ENCODE peak calls at places on chromosomes 5 and 9, in six cellular contexts. J, A, Z, H, T and O are unnamed samples.

GRCh38 chr5:132674671-132675506 is 1.1 kb downstream of the IL4 start:
- DNase-seq in Z (peak; percentile 90), A (no peak), H (no peak), J (no peak), T (no peak), O (peak; percentile 96)

GRCh38 chr5:62284946-62285891 is 20.8 kb upstream of the KIF2A start:
- DNase-seq in J (no peak), H (no peak), A (no peak), Z (no peak), T (no peak), O (no peak)

GRCh38 chr9:22214021-22214420 is 204.9 kb upstream of the CDKN2B start:
- DNase-seq in H (no peak), Z (no peak), J (no peak), A (no peak), T (no peak), O (no peak)

GRCh38 chr9:137390553-137391410 is 32.2 kb downstream of the EXD3 start:
- DNase-seq in Z (no peak), A (no peak), J (no peak), T (no peak), H (no peak), O (no peak)

GRCh38 chr5:16467363-16468219 is 2.0 kb upstream of the ZNF622 start:
- DNase-seq in A (no peak), J (no peak), Z (peak; percentile 50), H (no peak), T (no peak), O (peak; percentile 27)

GRCh38 chr5:119078071-119078846 is 7.4 kb downstream of the DMXL1 start:
- DNase-seq in A (no peak), J (no peak), H (no peak), T (no peak), Z (no peak), O (no peak)

GRCh38 chr9:137034709-137035506 is 3.0 kb upstream of the FUT7 start:
- DNase-seq in A (peak; percentile 72), T (peak; percentile 84), Z (peak; percentile 90), J (peak; percentile 83), H (peak; percentile 85), O (peak; percentile 92)

GRCh38 chr5:161414896-161415295 is 131.6 kb downstream of the GABRB2 start:
- DNase-seq in T (no peak), Z (no peak), J (no peak), H (no peak), A (no peak), O (no peak)

GRCh38 chr9:94865599-94866456 is 139.3 kb downstream of the AOPEP start:
- DNase-seq in H (no peak), J (no peak), Z (peak; percentile 42), T (no peak), A (no peak), O (no peak)

GRCh38 chr9:89553451-89554020 is 51.3 kb upstream of the GADD45G start:
- DNase-seq in T (no peak), A (no peak), J (no peak), H (no peak), Z (no peak), O (no peak)

GRCh38 chr5:81505672-81506071 is 111.7 kb upstream of the ACOT12 start:
- DNase-seq in H (no peak), A (no peak), J (no peak), Z (no peak), T (no peak), O (no peak)

GRCh38 chr5:56330167-56330566 is 97.0 kb upstream of the ANKRD55 start:
- DNase-seq in A (no peak), T (no peak), Z (no peak), J (no peak), H (no peak), O (no peak)

GRCh38 chr9:105205787-105206511 is 38.5 kb upstream of the SLC44A1 start:
- DNase-seq in H (no peak), T (no peak), Z (peak; percentile 91), A (no peak), J (no peak), O (peak; percentile 79)

GRCh38 chr5:55634204-55634785 is 77.8 kb downstream of the SLC38A9 start:
- DNase-seq in J (no peak), A (no peak), T (no peak), H (no peak), Z (peak; percentile 22), O (no peak)

GRCh38 chr5:51386916-51387853 is 3.9 kb downstream of the ISL1 start:
- DNase-seq in A (no peak), T (no peak), J (no peak), H (no peak), Z (no peak), O (no peak)

GRCh38 chr5:157470616-157471015 is 10.6 kb downstream of the NIPAL4 start:
- DNase-seq in H (no peak), Z (no peak), J (no peak), A (no peak), T (no peak), O (no peak)

GRCh38 chr9:89542461-89543021 is 44.6 kb upstream of the SEMA4D start:
- DNase-seq in Z (no peak), A (no peak), T (no peak), H (no peak), J (no peak), O (no peak)

GRCh38 chr5:116841734-116842133 is 267.1 kb upstream of the SEMA6A start:
- DNase-seq in H (no peak), A (no peak), J (no peak), Z (no peak), T (no peak), O (no peak)

GRCh38 chr5:179793470-179794139 is at the start of gene LTC4S:
- DNase-seq in H (peak; percentile 49), A (no peak), T (no peak), Z (peak; percentile 83), J (no peak), O (no peak)

GRCh38 chr5:142540774-142541466 is 145.0 kb downstream of the FGF1 start:
- DNase-seq in H (no peak), J (no peak), T (no peak), A (no peak), Z (peak; percentile 63), O (peak; percentile 78)

GRCh38 chr5:55176176-55176818 is 3.3 kb upstream of the CDC20B start:
- DNase-seq in A (no peak), H (no peak), T (peak; percentile 51), J (no peak), Z (peak; percentile 53), O (no peak)

GRCh38 chr9:134302130-134302817 is 24.0 kb upstream of the RXRA start:
- DNase-seq in A (no peak), T (no peak), Z (no peak), J (no peak), H (no peak), O (no peak)

GRCh38 chr5:77981820-77982219 is 205.7 kb upstream of the TBCA start:
- DNase-seq in T (no peak), A (no peak), J (no peak), Z (no peak), H (no peak), O (no peak)